ENCODE peak calls at places on chromosomes 3 and 15, in six cellular contexts. Z, R, D, C, G and M are unnamed samples.

GRCh38 chr15:38029741-38030140 is 95.3 kb downstream of the TMCO5A start:
- DNase-seq in R (no peak), Z (no peak), D (no peak), G (no peak), C (no peak), M (no peak)

GRCh38 chr3:140223631-140224030 is 288.6 kb downstream of the CLSTN2 start:
- DNase-seq in C (peak; percentile 10), R (no peak), G (no peak), D (no peak), Z (no peak), M (no peak)

GRCh38 chr15:52417501-52417900 is 111.2 kb downstream of the MYO5A start:
- DNase-seq in G (no peak), R (no peak), C (no peak), Z (no peak), D (no peak), M (no peak)

GRCh38 chr3:73379465-73379864 is 245.3 kb downstream of the PDZRN3 start:
- DNase-seq in D (no peak), R (no peak), C (no peak), Z (no peak), G (no peak), M (no peak)

GRCh38 chr3:23312866-23313265 is 109.7 kb downstream of the UBE2E2 start:
- DNase-seq in G (no peak), R (no peak), Z (no peak), D (no peak), C (no peak), M (no peak)

GRCh38 chr3:192062186-192062585 is 601.2 kb downstream of the PYDC2 start:
- DNase-seq in C (no peak), D (no peak), Z (no peak), R (no peak), G (no peak), M (no peak)

GRCh38 chr3:37962906-37963486 is 27.6 kb upstream of the VILL start:
- DNase-seq in R (no peak), Z (no peak), G (no peak), C (no peak), D (no peak), M (no peak)

GRCh38 chr3:152921351-152921750 is 86.4 kb downstream of the P2RY1 start:
- DNase-seq in R (no peak), D (no peak), C (no peak), Z (no peak), G (no peak), M (no peak)

GRCh38 chr3:141262306-141262705 is 30.7 kb downstream of the PXYLP1 start:
- DNase-seq in Z (no peak), R (no peak), G (no peak), D (no peak), C (no peak), M (no peak)

GRCh38 chr15:81012588-81012987 is 11.9 kb downstream of the TLNRD1 start:
- DNase-seq in R (no peak), D (no peak), C (no peak), G (no peak), Z (no peak), M (no peak)

GRCh38 chr3:52118156-52118875 is 35.9 kb downstream of the POC1A start:
- DNase-seq in D (no peak), C (no peak), Z (no peak), G (no peak), R (no peak), M (no peak)

GRCh38 chr3:51274052-51274451 is 111.0 kb upstream of the MANF start:
- DNase-seq in R (no peak), D (no peak), G (no peak), C (no peak), Z (no peak), M (no peak)

GRCh38 chr3:112671930-112672715 is 31.2 kb upstream of the CCDC80 start:
- DNase-seq in R (no peak), D (no peak), G (no peak), C (no peak), Z (no peak), M (no peak)

GRCh38 chr15:40325188-40325587 is 1.7 kb downstream of the INAFM2 start:
- DNase-seq in Z (no peak), C (no peak), D (no peak), G (no peak), R (no peak), M (no peak)

GRCh38 chr15:72342385-72342784 is 22.4 kb upstream of the CELF6 start:
- DNase-seq in Z (peak; percentile 43), C (peak; percentile 33), R (no peak), D (no peak), G (no peak), M (no peak)

GRCh38 chr3:141012571-141012970 is 38.6 kb upstream of the SPSB4 start:
- DNase-seq in G (no peak), Z (no peak), R (no peak), C (no peak), D (no peak), M (no peak)

GRCh38 chr3:183904833-183905780 is 20.4 kb upstream of the PARL start:
- DNase-seq in D (no peak), R (no peak), Z (no peak), C (no peak), G (no peak), M (no peak)

GRCh38 chr15:42121667-42122066 is 27.3 kb upstream of the PLA2G4D start:
- DNase-seq in R (no peak), G (no peak), C (no peak), Z (no peak), D (no peak), M (no peak)

GRCh38 chr15:70149667-70150404 is 52.1 kb upstream of the TLE3 start:
- DNase-seq in G (no peak), D (no peak), Z (no peak), C (no peak), R (peak; percentile 31), M (no peak)

GRCh38 chr15:42775431-42775830 is 38.5 kb upstream of the CDAN1 start:
- DNase-seq in G (no peak), C (no peak), R (no peak), D (no peak), Z (no peak), M (no peak)

GRCh38 chr3:111032677-111033076 is 38.9 kb upstream of the NECTIN3 start:
- DNase-seq in C (no peak), R (no peak), Z (no peak), D (no peak), G (no peak), M (no peak)

GRCh38 chr3:32276279-32276841 is 37.9 kb downstream of the CMTM8 start:
- DNase-seq in Z (no peak), G (no peak), C (peak; percentile 67), R (no peak), D (no peak), M (no peak)

DNA sequence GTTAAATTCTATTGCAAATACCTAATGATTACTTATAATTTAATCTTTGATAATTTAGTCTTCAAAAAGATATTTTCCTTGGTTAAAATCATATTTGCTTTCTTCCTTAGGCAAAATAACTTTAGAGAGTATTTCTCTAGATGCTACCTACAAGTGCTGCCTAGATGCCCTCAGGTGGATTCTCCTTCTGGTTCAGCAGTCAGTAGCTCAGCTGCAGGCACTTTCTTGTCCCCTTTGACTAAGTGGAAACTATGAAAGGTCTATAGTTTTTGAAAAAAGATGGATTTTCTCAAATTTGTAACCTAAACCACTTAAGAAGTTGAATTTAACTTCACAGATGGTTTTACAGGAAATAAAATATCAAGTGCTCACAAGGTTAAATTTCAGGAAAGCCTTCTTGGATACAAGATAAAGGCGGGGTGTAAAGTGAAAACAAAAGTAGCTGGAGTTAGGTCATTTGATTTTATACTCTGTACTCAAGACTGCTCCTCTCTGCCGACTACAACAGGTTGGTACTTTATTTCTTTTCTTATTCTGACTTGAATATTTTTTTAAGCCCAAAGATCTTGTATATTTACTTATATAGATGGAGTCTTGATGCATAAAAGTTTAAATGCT is at the start of gene ACKR4:
- DNase-seq in D (no peak), G (no peak), Z (no peak), R (no peak), C (no peak), M (no peak)
- TF ChIP-seq TAF1 in D (no peak), G (no peak), Z (no peak), R (no peak), C (no peak), M (no peak)

DNA sequence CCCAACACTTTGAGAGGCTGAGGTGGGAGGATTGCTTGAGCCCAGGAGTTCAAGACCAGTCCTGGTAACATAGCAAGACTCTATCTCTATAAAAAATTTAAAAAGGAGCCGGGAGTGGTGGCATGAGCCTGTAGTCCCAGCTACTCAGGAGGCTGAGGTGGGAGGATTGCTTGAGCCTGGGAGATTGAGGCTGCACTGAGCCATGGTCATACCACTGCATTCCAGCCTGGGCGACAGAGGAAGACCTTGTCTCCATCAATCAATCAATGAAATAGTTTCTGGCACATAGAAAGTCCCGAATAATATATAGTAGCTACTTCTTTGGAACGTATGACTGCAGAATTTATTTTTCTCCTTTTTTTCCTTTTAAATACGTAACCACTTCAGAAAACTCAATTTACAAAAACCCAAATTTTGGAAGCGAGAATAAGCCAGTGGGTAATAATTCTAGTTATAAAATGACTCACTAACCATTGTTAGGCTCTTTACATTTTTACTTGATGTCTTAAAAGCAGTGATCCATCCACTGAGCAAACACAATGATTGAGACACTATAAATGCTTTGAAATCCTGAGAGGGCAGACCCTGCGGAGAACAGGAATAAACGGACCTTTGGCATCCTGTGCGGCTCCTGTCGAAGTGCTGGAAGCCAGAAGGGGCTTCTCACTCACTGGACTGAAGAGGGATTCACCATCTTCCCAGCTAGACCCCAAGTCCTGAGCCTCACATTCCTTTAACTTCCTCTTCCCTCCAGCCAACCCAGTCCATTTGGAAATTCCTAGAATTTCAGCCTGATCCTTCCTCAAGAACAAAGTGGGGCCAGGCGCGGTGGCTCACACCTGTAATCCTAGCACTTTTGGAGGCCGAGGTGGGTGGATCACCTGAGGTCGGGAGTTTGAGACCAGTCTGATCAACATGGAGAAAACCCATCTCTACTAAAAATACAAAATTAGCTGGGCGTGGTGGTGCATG is 68.4 kb upstream of the MFGE8 start:
- DNase-seq in R (no peak), D (no peak), C (no peak), G (no peak), Z (no peak), M (no peak)
- TF ChIP-seq POLR2AphosphoS5 in R (no peak), D (no peak), C (no peak), G (no peak), Z (no peak), M (no peak)

GRCh38 chr15:48631191-48631770 is 14.2 kb downstream of the FBN1 start:
- DNase-seq in D (no peak), Z (no peak), R (no peak), G (no peak), C (no peak), M (no peak)
- TF ChIP-seq POLR2A in D (no peak), Z (no peak), R (no peak), G (no peak), C (no peak), M (no peak)

GRCh38 chr3:160538906-160539305 is 26.5 kb downstream of the KPNA4 start:
- DNase-seq in Z (no peak), C (no peak), G (no peak), R (no peak), D (no peak), M (no peak)
- TF ChIP-seq TAF1 in Z (no peak), C (no peak), G (no peak), R (no peak), D (no peak), M (no peak)